ENCODE peak calls at places on chromosomes 2 and 18, in nine cellular contexts. P is astrocyte of the spinal cord; R is effector CD8-positive, alpha-beta T cell; H is dorsolateral prefrontal cortex; V is iPS DF 19.7; Q is T-helper 2 cell; U is MCF 10A; E is posterior cingulate gyrus; K is NCI-H2081. J is an unnamed sample.

GRCh38 chr2:9280204-9280603 is 73.6 kb downstream of the ASAP2 start:
- DNase-seq in P (no peak), R (no peak), H (no peak), V (no peak), Q (no peak), U (no peak), E (no peak), K (no peak), J (no peak)

GRCh38 chr18:45682181-45682580 is 41.8 kb upstream of the SLC14A1 start:
- DNase-seq in P (no peak), R (no peak), H (no peak), V (no peak), Q (no peak), U (no peak), E (no peak), K (no peak), J (no peak)

GRCh38 chr18:12518326-12518725 is 110.6 kb downstream of the PRELID3A start:
- DNase-seq in P (no peak), R (no peak), H (no peak), V (no peak), Q (no peak), U (peak), E (no peak), K (no peak), J (no peak)

GRCh38 chr2:68971591-68972231 is 2.7 kb upstream of the GKN1 start:
- DNase-seq in P (peak), R (no peak), H (no peak), V (no peak), Q (peak), U (peak), E (no peak), K (no peak), J (peak)

GRCh38 chr2:18927525-18928232 is 338.3 kb upstream of the NT5C1B start:
- DNase-seq in P (no peak), R (no peak), H (no peak), V (no peak), Q (no peak), U (no peak), E (no peak), K (no peak), J (no peak)

GRCh38 chr2:19419211-19419880 is 60.9 kb upstream of the OSR1 start:
- DNase-seq in P (no peak), R (no peak), H (no peak), V (no peak), Q (no peak), U (no peak), E (no peak), K (no peak), J (no peak)

GRCh38 chr2:11187083-11187619 is 31.9 kb downstream of the SLC66A3 start:
- DNase-seq in P (peak), R (no peak), H (no peak), V (no peak), Q (no peak), U (peak), E (no peak), K (no peak), J (no peak)

GRCh38 chr2:226902041-226902972 is 66.5 kb downstream of the RHBDD1 start:
- DNase-seq in P (peak), R (no peak), H (no peak), V (no peak), Q (peak), U (no peak), E (no peak), K (no peak), J (no peak)

GRCh38 chr2:108941161-108941665 is 47.8 kb downstream of the EDAR start:
- DNase-seq in P (no peak), R (no peak), H (no peak), V (no peak), Q (no peak), U (no peak), E (no peak), K (no peak), J (no peak)

GRCh38 chr2:63049291-63050185 is 1.1 kb upstream of the OTX1 start:
- DNase-seq in P (peak), R (no peak), H (no peak), V (no peak), Q (no peak), U (no peak), E (no peak), K (no peak), J (peak)

GRCh38 chr2:37582371-37582770 is 89.1 kb downstream of the CDC42EP3 start:
- DNase-seq in P (no peak), R (no peak), H (no peak), V (no peak), Q (no peak), U (no peak), E (no peak), K (no peak), J (no peak)

GRCh38 chr2:68290825-68291224 is 28.9 kb downstream of the CNRIP1 start:
- DNase-seq in P (no peak), R (no peak), H (no peak), V (no peak), Q (no peak), U (no peak), E (no peak), K (no peak), J (no peak)

GRCh38 chr2:167353605-167354280 is 465.5 kb downstream of the XIRP2 start:
- DNase-seq in P (no peak), R (no peak), H (no peak), V (no peak), Q (no peak), U (peak), E (no peak), K (no peak), J (no peak)

GRCh38 chr2:239188536-239188935 is 212.3 kb downstream of the HDAC4 start:
- DNase-seq in P (no peak), R (no peak), H (no peak), V (no peak), Q (no peak), U (no peak), E (no peak), K (no peak), J (no peak)

GRCh38 chr18:25734336-25734735 is 356.1 kb downstream of the SS18 start:
- DNase-seq in P (no peak), R (no peak), H (no peak), V (peak), Q (no peak), U (no peak), E (no peak), K (no peak), J (no peak)

GRCh38 chr2:101467306-101467705 is 7.6 kb downstream of the RFX8 start:
- DNase-seq in P (peak), R (no peak), H (no peak), V (peak), Q (no peak), U (no peak), E (no peak), K (no peak), J (no peak)

GRCh38 chr2:242075683-242076082 is 206.2 kb downstream of the RTP5 start:
- DNase-seq in P (no peak), R (no peak), H (no peak), V (no peak), Q (no peak), U (peak), E (no peak), K (peak), J (no peak)

GRCh38 chr2:127050803-127051115 is 56.2 kb downstream of the BIN1 start:
- DNase-seq in P (no peak), R (no peak), H (peak), V (no peak), Q (no peak), U (no peak), E (no peak), K (no peak), J (no peak)

GRCh38 chr18:12008181-12008767 is 27.0 kb downstream of the IMPA2 start:
- DNase-seq in P (no peak), R (no peak), H (no peak), V (no peak), Q (no peak), U (no peak), E (no peak), K (no peak), J (no peak)

GRCh38 chr2:238650536-238650935 is 197.3 kb upstream of the TWIST2 start:
- DNase-seq in P (no peak), R (no peak), H (no peak), V (no peak), Q (no peak), U (no peak), E (no peak), K (no peak), J (no peak)

GRCh38 chr2:162099836-162100235 is 25.8 kb upstream of the DPP4 start:
- DNase-seq in P (no peak), R (no peak), H (no peak), V (no peak), Q (no peak), U (no peak), E (no peak), K (no peak), J (no peak)

GRCh38 chr18:46152808-46153617 is 48.8 kb downstream of the HAUS1 start:
- DNase-seq in P (no peak), R (no peak), H (no peak), V (no peak), Q (no peak), U (peak), E (no peak), K (no peak), J (no peak)

GRCh38 chr2:696463-696862 is 19.3 kb upstream of the TMEM18 start:
- DNase-seq in P (no peak), R (no peak), H (no peak), V (no peak), Q (no peak), U (no peak), E (no peak), K (no peak), J (no peak)

GRCh38 chr2:3146175-3146574 is 231.4 kb downstream of the EIPR1 start:
- DNase-seq in P (no peak), R (no peak), H (no peak), V (no peak), Q (no peak), U (no peak), E (no peak), K (no peak), J (no peak)

GRCh38 chr2:235027558-235028214 is 75.9 kb downstream of the SH3BP4 start:
- DNase-seq in P (peak), R (no peak), H (no peak), V (no peak), Q (no peak), U (peak), E (no peak), K (no peak), J (peak)

GRCh38 chr18:28114472-28114871 is 62.5 kb downstream of the CDH2 start:
- DNase-seq in P (peak), R (no peak), H (no peak), V (no peak), Q (no peak), U (peak), E (no peak), K (no peak), J (peak)

GRCh38 chr18:36769172-36769571 is 59.6 kb downstream of the TPGS2 start:
- DNase-seq in P (peak), R (no peak), H (no peak), V (no peak), Q (no peak), U (peak), E (no peak), K (no peak), J (peak)

GRCh38 chr2:65367517-65367916 is 64.9 kb downstream of the SPRED2 start:
- DNase-seq in P (peak), R (no peak), H (no peak), V (no peak), Q (no peak), U (peak), E (no peak), K (no peak), J (peak)

GRCh38 chr2:102848366-102848839 is 86.6 kb downstream of the TMEM182 start:
- DNase-seq in P (peak), R (no peak), H (peak), V (peak), Q (no peak), U (peak), E (peak), K (peak), J (peak)

GRCh38 chr2:173353556-173353955 is 1.1 kb upstream of the CDCA7 start:
- DNase-seq in P (no peak), R (no peak), H (no peak), V (no peak), Q (peak), U (no peak), E (no peak), K (no peak), J (no peak)

GRCh38 chr18:48879008-48879431 is 71.7 kb downstream of the SMAD7 start:
- DNase-seq in P (no peak), R (no peak), H (no peak), V (no peak), Q (no peak), U (no peak), E (no peak), K (no peak), J (no peak)

GRCh38 chr18:37274988-37275590 is 290.5 kb downstream of the CELF4 start:
- DNase-seq in P (no peak), R (no peak), H (no peak), V (no peak), Q (no peak), U (no peak), E (no peak), K (no peak), J (no peak)

GRCh38 chr2:44191739-44192138 is 23.1 kb downstream of the PPM1B start:
- DNase-seq in P (no peak), R (no peak), H (no peak), V (no peak), Q (peak), U (no peak), E (no peak), K (no peak), J (no peak)

GRCh38 chr18:58398648-58399398 is 230.1 kb downstream of the ALPK2 start:
- DNase-seq in P (no peak), R (no peak), H (no peak), V (no peak), Q (no peak), U (no peak), E (no peak), K (no peak), J (no peak)

GRCh38 chr18:27844416-27844792 is 332.5 kb downstream of the CDH2 start:
- DNase-seq in P (peak), R (no peak), H (no peak), V (no peak), Q (no peak), U (no peak), E (no peak), K (no peak), J (peak)

GRCh38 chr2:142586693-142587432 is 290.6 kb upstream of the KYNU start:
- DNase-seq in P (no peak), R (no peak), H (no peak), V (no peak), Q (no peak), U (no peak), E (no peak), K (no peak), J (no peak)

J was measured in ACHN.